ENCODE peak calls at places on chromosomes 3 and 15, in eight cellular contexts. M is NCI-H82, J is COLO829, R is foreskin fibroblast, H is NCI-H2107, Q is NAMALWA, X is activated T-cell treated with anti-CD3 and anti-CD28 coated beads for 1 hour, I is NCI-H2081. L is an unnamed sample.

GRCh38 chr3:47512416-47513124 is 942 bp downstream of the ELP6 start:
- DNase-seq in M (peak; percentile 32), J (no peak), R (peak; percentile 47), H (no peak), Q (peak; percentile 29), X (no peak), I (no peak), L (peak; percentile 50)

GRCh38 chr3:167736264-167736787 is 805 bp downstream of the SERPINI1 start:
- DNase-seq in M (peak; percentile 48), J (no peak), R (no peak), H (peak; percentile 10), Q (peak; percentile 26), X (no peak), I (no peak), L (peak; percentile 64)

GRCh38 chr15:40925863-40926658 is 3.1 kb upstream of the DLL4 start:
- DNase-seq in M (peak; percentile 22), J (no peak), R (peak; percentile 55), H (no peak), Q (peak; percentile 18), X (no peak), I (no peak), L (peak; percentile 44)

GRCh38 chr3:23832523-23832922 is 26.8 kb downstream of the UBE2E1 start:
- DNase-seq in M (no peak), J (no peak), R (no peak), H (no peak), Q (no peak), X (no peak), I (no peak), L (no peak)

GRCh38 chr3:134449277-134449676 is 36.5 kb downstream of the ANAPC13 start:
- DNase-seq in M (peak; percentile 80), J (no peak), R (peak; percentile 61), H (no peak), Q (no peak), X (no peak), I (peak; percentile 5), L (peak; percentile 42)

GRCh38 chr15:52787549-52788098 is 2.5 kb downstream of the ONECUT1 start:
- DNase-seq in M (peak; percentile 48), J (no peak), R (no peak), H (no peak), Q (no peak), X (no peak), I (no peak), L (no peak)

GRCh38 chr15:44087578-44088190 is 107.4 kb downstream of the FRMD5 start:
- DNase-seq in M (no peak), J (peak; percentile 66), R (peak; percentile 87), H (no peak), Q (no peak), X (no peak), I (no peak), L (no peak)

GRCh38 chr3:53626876-53627275 is 132.5 kb downstream of the CACNA1D start:
- DNase-seq in M (no peak), J (no peak), R (no peak), H (no peak), Q (no peak), X (no peak), I (no peak), L (no peak)

GRCh38 chr3:107542665-107543064 is 19.9 kb downstream of the BBX start:
- DNase-seq in M (no peak), J (no peak), R (peak; percentile 11), H (no peak), Q (no peak), X (no peak), I (no peak), L (no peak)

GRCh38 chr3:186411994-186412393 is 50.0 kb upstream of the DGKG start:
- DNase-seq in M (no peak), J (no peak), R (no peak), H (no peak), Q (no peak), X (no peak), I (no peak), L (no peak)

GRCh38 chr3:168040624-168041208 is 55.0 kb downstream of the GOLIM4 start:
- DNase-seq in M (peak; percentile 78), J (peak; percentile 71), R (peak; percentile 74), H (peak; percentile 88), Q (peak; percentile 69), X (no peak), I (peak; percentile 67), L (peak; percentile 80)

GRCh38 chr3:51391566-51392300 is 648 bp downstream of the RBM15B start:
- DNase-seq in M (peak; percentile 38), J (no peak), R (peak; percentile 60), H (no peak), Q (no peak), X (peak; percentile 30), I (no peak), L (peak; percentile 43)

GRCh38 chr15:45715528-45715927 is 80.7 kb downstream of the SQOR start:
- DNase-seq in M (peak; percentile 60), J (no peak), R (peak; percentile 49), H (no peak), Q (peak; percentile 62), X (no peak), I (no peak), L (peak; percentile 72)

GRCh38 chr3:45677045-45677436 is 12.2 kb upstream of the SACM1L start:
- DNase-seq in M (no peak), J (peak; percentile 57), R (peak; percentile 94), H (no peak), Q (no peak), X (peak; percentile 44), I (no peak), L (no peak)

GRCh38 chr15:32864051-32864450 is 146.2 kb downstream of the GREM1 start:
- DNase-seq in M (no peak), J (no peak), R (no peak), H (no peak), Q (no peak), X (no peak), I (no peak), L (peak; percentile 80)

GRCh38 chr15:28984421-28985375 is 98.9 kb downstream of the APBA2 start:
- DNase-seq in M (peak; percentile 34), J (no peak), R (peak; percentile 90), H (no peak), Q (no peak), X (no peak), I (no peak), L (peak; percentile 62)

GRCh38 chr3:130093741-130094391 is 12.2 kb downstream of the ALG1L2 start:
- DNase-seq in M (no peak), J (no peak), R (no peak), H (no peak), Q (peak; percentile 82), X (no peak), I (no peak), L (peak; percentile 1)

GRCh38 chr15:83871808-83872559 is 218.1 kb downstream of the ADAMTSL3 start:
- DNase-seq in M (no peak), J (peak; percentile 49), R (peak; percentile 67), H (no peak), Q (no peak), X (no peak), I (no peak), L (no peak)

GRCh38 chr15:73849641-73850040 is 23.7 kb upstream of the TBC1D21 start:
- DNase-seq in M (no peak), J (no peak), R (no peak), H (no peak), Q (no peak), X (no peak), I (no peak), L (no peak)

GRCh38 chr3:194995922-194996321 is 275.0 kb downstream of the XXYLT1 start:
- DNase-seq in M (no peak), J (no peak), R (no peak), H (no peak), Q (no peak), X (no peak), I (no peak), L (no peak)

GRCh38 chr15:65738649-65739048 is 53.4 kb downstream of the DENND4A start:
- DNase-seq in M (no peak), J (no peak), R (peak; percentile 7), H (no peak), Q (no peak), X (no peak), I (no peak), L (no peak)

GRCh38 chr15:38254065-38254883 is 1.6 kb downstream of the SPRED1 start:
- DNase-seq in M (peak; percentile 86), J (peak; percentile 44), R (peak; percentile 69), H (no peak), Q (peak; percentile 83), X (no peak), I (peak; percentile 44), L (peak; percentile 69)

GRCh38 chr3:123375014-123375940 is 73.6 kb downstream of the ADCY5 start:
- DNase-seq in M (peak; percentile 92), J (no peak), R (no peak), H (no peak), Q (no peak), X (no peak), I (no peak), L (peak; percentile 2)

GRCh38 chr15:68466876-68467275 is 34.9 kb upstream of the ITGA11 start:
- DNase-seq in M (no peak), J (no peak), R (no peak), H (no peak), Q (no peak), X (no peak), I (no peak), L (no peak)

GRCh38 chr15:29143909-29144308 is 125.7 kb downstream of the NSMCE3 start:
- DNase-seq in M (no peak), J (peak; percentile 21), R (peak; percentile 79), H (no peak), Q (no peak), X (no peak), I (no peak), L (no peak)

GRCh38 chr15:27249723-27250160 is 278.8 kb downstream of the GABRG3 start:
- DNase-seq in M (peak; percentile 90), J (no peak), R (no peak), H (no peak), Q (no peak), X (no peak), I (no peak), L (no peak)

GRCh38 chr15:68379759-68380290 is 52.1 kb downstream of the ITGA11 start:
- DNase-seq in M (no peak), J (no peak), R (peak; percentile 21), H (no peak), Q (no peak), X (no peak), I (no peak), L (no peak)

GRCh38 chr3:33202581-33203457 is 15.8 kb downstream of the SUSD5 start:
- DNase-seq in M (no peak), J (no peak), R (no peak), H (no peak), Q (no peak), X (no peak), I (no peak), L (no peak)

GRCh38 chr15:88688394-88688933 is 49.6 kb downstream of the ISG20 start:
- DNase-seq in M (no peak), J (no peak), R (no peak), H (no peak), Q (no peak), X (no peak), I (no peak), L (no peak)

L was measured in NCI-H69.